ENCODE peak calls at places on chromosomes 6 and 20, in seven cellular contexts. F is cardiac muscle cell, L is PC-3, Q is heart left ventricle, Y is upper lobe of right lung, N is pancreas, D is MM.1S. V is an unnamed sample.
A peak's percentile ranks its signal among the peaks of the same experiment; 100 is the strongest.

GRCh38 chr20:19660808-19661378 is 97.2 kb upstream of the RIN2 start:
- DNase-seq in F (no peak), L (no peak), Q (no peak), Y (no peak), N (no peak), D (no peak), V (no peak)

GRCh38 chr20:15759546-15760216 is 813.6 kb downstream of the KIF16B start:
- DNase-seq in F (no peak), L (peak; percentile 31), Q (no peak), Y (no peak), N (no peak), D (no peak), V (no peak)

GRCh38 chr6:47161176-47161687 is 119.1 kb upstream of the ADGRF1 start:
- DNase-seq in F (peak; percentile 57), L (peak; percentile 96), Q (no peak), Y (no peak), N (no peak), D (no peak), V (no peak)

GRCh38 chr6:23498013-23498412 is 628.0 kb upstream of the NRSN1 start:
- DNase-seq in F (peak; percentile 67), L (no peak), Q (no peak), Y (no peak), N (no peak), D (no peak), V (peak; percentile 54)

GRCh38 chr6:19860235-19860877 is 23.2 kb downstream of the ID4 start:
- DNase-seq in F (no peak), L (peak; percentile 78), Q (no peak), Y (no peak), N (no peak), D (no peak), V (no peak)

GRCh38 chr20:54479138-54479906 is 3.9 kb downstream of the DOK5 start:
- DNase-seq in F (no peak), L (peak; percentile 22), Q (no peak), Y (no peak), N (no peak), D (no peak), V (no peak)

GRCh38 chr20:43187476-43188233 is 2.1 kb downstream of the PTPRT start:
- DNase-seq in F (peak; percentile 77), L (peak; percentile 79), Q (peak; percentile 65), Y (peak; percentile 84), N (peak; percentile 73), D (peak; percentile 72), V (peak; percentile 65)

GRCh38 chr20:839015-839414 is 5.5 kb downstream of the FAM110A start:
- DNase-seq in F (no peak), L (no peak), Q (no peak), Y (no peak), N (no peak), D (no peak), V (no peak)

GRCh38 chr6:104887350-104887749 is 27.6 kb upstream of the HACE1 start:
- DNase-seq in F (peak; percentile 54), L (peak; percentile 6), Q (no peak), Y (no peak), N (no peak), D (peak; percentile 15), V (peak; percentile 9)

GRCh38 chr6:126633362-126633761 is 293.4 kb downstream of the CENPW start:
- DNase-seq in F (no peak), L (no peak), Q (no peak), Y (no peak), N (no peak), D (no peak), V (no peak)

GRCh38 chr6:44949595-44950201 is 378.4 kb upstream of the RUNX2 start:
- DNase-seq in F (no peak), L (no peak), Q (no peak), Y (no peak), N (no peak), D (no peak), V (no peak)

GRCh38 chr20:51961964-51962761 is 159.8 kb upstream of the SALL4 start:
- DNase-seq in F (no peak), L (no peak), Q (no peak), Y (no peak), N (no peak), D (no peak), V (no peak)

GRCh38 chr6:157814883-157815282 is 8.2 kb upstream of the SNX9 start:
- DNase-seq in F (no peak), L (no peak), Q (no peak), Y (no peak), N (no peak), D (peak; percentile 68), V (no peak)

GRCh38 chr20:36579996-36580545 is 6.7 kb downstream of the TGIF2 start:
- DNase-seq in F (peak; percentile 32), L (no peak), Q (no peak), Y (no peak), N (no peak), D (no peak), V (peak; percentile 28)

GRCh38 chr6:335572-335971 is 43.3 kb downstream of the DUSP22 start:
- DNase-seq in F (no peak), L (no peak), Q (no peak), Y (no peak), N (no peak), D (no peak), V (no peak)

GRCh38 chr6:158431036-158431435 is 118.8 kb downstream of the TULP4 start:
- DNase-seq in F (no peak), L (no peak), Q (no peak), Y (no peak), N (no peak), D (no peak), V (no peak)

GRCh38 chr20:37890643-37891042 is 12.3 kb upstream of the VSTM2L start:
- DNase-seq in F (no peak), L (no peak), Q (no peak), Y (no peak), N (no peak), D (no peak), V (no peak)

GRCh38 chr20:50363479-50363878 is 146.7 kb upstream of the PTPN1 start:
- DNase-seq in F (no peak), L (no peak), Q (no peak), Y (no peak), N (no peak), D (no peak), V (no peak)

GRCh38 chr20:62142252-62143117 is 709 bp downstream of the PSMA7 start:
- DNase-seq in F (no peak), L (no peak), Q (no peak), Y (no peak), N (no peak), D (peak; percentile 11), V (no peak)

DNA sequence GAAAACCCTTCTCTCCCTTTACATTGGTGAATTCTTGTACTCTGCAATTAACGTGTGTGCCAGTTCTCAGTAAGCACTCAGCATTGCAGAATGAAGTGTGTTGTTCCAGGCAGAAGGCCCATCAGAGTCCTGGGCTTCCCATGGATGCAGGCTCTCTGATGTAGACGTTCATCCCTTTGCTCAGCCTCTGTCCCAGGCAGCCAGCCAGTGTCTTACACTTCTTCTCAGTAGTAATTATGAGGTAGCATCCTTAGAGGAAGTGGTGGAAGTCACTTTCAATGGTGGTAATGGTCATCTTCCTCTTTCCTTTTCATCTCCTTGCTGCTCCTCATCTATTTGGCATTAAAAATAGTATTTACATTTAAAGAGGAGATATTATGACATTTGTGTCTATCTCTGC is 66.7 kb upstream of the FYN start:
- DNase-seq in F (no peak), L (no peak), Q (no peak), Y (no peak), N (no peak), D (no peak), V (no peak)
- H3K4me3 ChIP-seq in F (no peak overlapping the region), L (no peak overlapping the region), Q (no peak overlapping the region), Y (no peak overlapping the region), N (no peak overlapping the region), D (no peak overlapping the region), V (no peak overlapping the region)

GRCh38 chr6:117909638-117910037 is 2.6 kb downstream of the SLC35F1 start:
- DNase-seq in F (no peak), L (no peak), Q (no peak), Y (no peak), N (no peak), D (no peak), V (no peak)

GRCh38 chr6:117908246-117909107 is 1.4 kb downstream of the SLC35F1 start:
- DNase-seq in F (no peak), L (no peak), Q (no peak), Y (no peak), N (no peak), D (no peak), V (no peak)

GRCh38 chr6:117907600-117908245 is 659 bp downstream of the SLC35F1 start:
- DNase-seq in F (no peak), L (no peak), Q (no peak), Y (peak; percentile 65), N (peak; percentile 31), D (peak; percentile 20), V (no peak)

GRCh38 chr6:117906454-117906904 is 585 bp upstream of the SLC35F1 start:
- DNase-seq in F (no peak), L (peak; percentile 11), Q (no peak), Y (no peak), N (no peak), D (peak; percentile 40), V (no peak)

GRCh38 chr6:117906905-117907599 is at the start of gene SLC35F1:
- DNase-seq in F (peak; percentile 34), L (no peak), Q (peak; percentile 27), Y (peak; percentile 69), N (peak; percentile 42), D (peak; percentile 70), V (peak; percentile 22)
- TF ChIP-seq CTCF in F (peak; percentile 37), L (peak; percentile 26), Q (no peak), Y (peak; percentile 16), N (peak; percentile 14), D (peak; percentile 54), V (peak; percentile 68)

GRCh38 chr20:32130352-32130751 is 20.8 kb downstream of the TM9SF4 start:
- DNase-seq in F (peak; percentile 11), L (no peak), Q (no peak), Y (no peak), N (no peak), D (no peak), V (no peak)
- H3K36me3 ChIP-seq in F (no peaks in the 10 kb centered on the region), L (peaks cover 6% of the 10 kb centered on the region), Q (peaks cover 23% of the 10 kb centered on the region), Y (peaks cover 17% of the 10 kb centered on the region), N (no peaks in the 10 kb centered on the region), D (no peaks in the 10 kb centered on the region), V (peaks cover 8% of the 10 kb centered on the region)

GRCh38 chr6:125155344-125155743 is 1.8 kb downstream of the TPD52L1 start:
- DNase-seq in F (no peak), L (no peak), Q (no peak), Y (no peak), N (no peak), D (no peak), V (no peak)
- H3K4me3 ChIP-seq in F (no peak overlapping the region), L (peak overlapping the region; percentile 86), Q (no peak overlapping the region), Y (no peak overlapping the region), N (no peak overlapping the region), D (no peak overlapping the region), V (no peak overlapping the region)

DNA sequence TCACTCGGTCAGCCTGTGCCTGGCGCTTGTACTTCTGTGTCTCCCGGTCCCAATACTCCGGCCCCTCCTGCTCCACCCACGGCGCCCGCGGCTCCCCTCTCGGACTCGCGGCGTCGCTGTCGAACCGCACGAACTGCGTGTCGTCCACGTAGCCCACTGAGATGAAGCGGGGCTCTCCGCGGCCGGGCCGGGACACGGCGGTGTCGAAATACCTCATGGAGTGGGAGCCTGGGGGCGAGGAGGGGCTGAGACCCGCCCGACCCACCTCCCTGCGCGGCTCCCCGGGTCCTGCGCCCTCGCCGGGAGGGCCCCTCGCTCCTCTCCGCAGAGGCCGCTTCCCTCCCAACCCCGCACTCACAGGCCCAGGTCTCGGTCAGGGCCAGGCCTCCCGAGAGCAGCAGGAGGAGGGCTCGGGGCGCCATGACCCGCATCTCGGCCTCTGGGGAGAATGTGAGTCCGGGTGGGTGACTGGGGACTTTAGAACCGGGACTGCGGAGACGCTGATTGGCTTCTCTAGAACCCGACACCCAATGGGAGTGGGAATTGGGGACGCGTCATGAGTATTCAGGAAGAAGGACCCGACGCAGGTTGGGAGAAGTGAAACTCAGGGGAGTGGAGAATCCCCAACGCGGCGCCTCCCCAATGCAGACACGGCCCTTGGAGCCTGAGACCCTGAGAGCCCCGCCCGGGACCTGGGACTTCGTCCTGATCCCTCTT is at the start of gene HLA-C:
- DNase-seq in F (peak; percentile 95), L (peak; percentile 96), Q (peak; percentile 96), Y (peak; percentile 88), N (peak; percentile 85), D (peak; percentile 95), V (peak; percentile 92)
- TF ChIP-seq CTCF in F (peak; percentile 12), L (no peak), Q (no peak), Y (no peak), N (no peak), D (no peak), V (peak; percentile 29)